ENCODE peak calls at places on chromosomes 3 and 15, in ten cellular contexts. One of them, this sample, is unnamed.

GRCh38 chr15:56996746-56997470 is 78.5 kb downstream of the TCF12 start:
- DNase-seq in choroid plexus epithelial cell: no peak
- DNase-seq in GM20000: no peak
- DNase-seq in ELF-1: no peak
- DNase-seq in effector memory CD8-positive, alpha-beta T cell: no peak
- DNase-seq in NCI-H1092 treated with DMSO at 0.1 percent for 48 hours: no peak
- DNase-seq in renal cortical epithelial cell: no peak
- DNase-seq in NCI-H446: no peak
- DNase-seq in myocyte: no peak
- DNase-seq in posterior cingulate gyrus: no peak
- DNase-seq in this sample: no peak

GRCh38 chr3:35721628-35722027 is 82.3 kb downstream of the ARPP21 start:
- DNase-seq in choroid plexus epithelial cell: no peak
- DNase-seq in GM20000: no peak
- DNase-seq in ELF-1: no peak
- DNase-seq in effector memory CD8-positive, alpha-beta T cell: no peak
- DNase-seq in NCI-H1092 treated with DMSO at 0.1 percent for 48 hours: no peak
- DNase-seq in renal cortical epithelial cell: no peak
- DNase-seq in NCI-H446: no peak
- DNase-seq in myocyte: no peak
- DNase-seq in posterior cingulate gyrus: no peak
- DNase-seq in this sample: no peak

GRCh38 chr3:5078151-5078550 is 43.9 kb upstream of the ARL8B start:
- DNase-seq in choroid plexus epithelial cell: peak; percentile 20
- DNase-seq in GM20000: no peak
- DNase-seq in ELF-1: no peak
- DNase-seq in effector memory CD8-positive, alpha-beta T cell: no peak
- DNase-seq in NCI-H1092 treated with DMSO at 0.1 percent for 48 hours: no peak
- DNase-seq in renal cortical epithelial cell: peak; percentile 42
- DNase-seq in NCI-H446: no peak
- DNase-seq in myocyte: no peak
- DNase-seq in posterior cingulate gyrus: no peak
- DNase-seq in this sample: no peak

GRCh38 chr3:141399979-141400971 is 32.0 kb downstream of the ZBTB38 start:
- DNase-seq in choroid plexus epithelial cell: peak; percentile 49
- DNase-seq in GM20000: peak; percentile 32
- DNase-seq in ELF-1: peak; percentile 36
- DNase-seq in effector memory CD8-positive, alpha-beta T cell: no peak
- DNase-seq in NCI-H1092 treated with DMSO at 0.1 percent for 48 hours: peak; percentile 89
- DNase-seq in renal cortical epithelial cell: peak; percentile 37
- DNase-seq in NCI-H446: no peak
- DNase-seq in myocyte: no peak
- DNase-seq in posterior cingulate gyrus: no peak
- DNase-seq in this sample: no peak

GRCh38 chr3:62046326-62046725 is 327.0 kb downstream of the FEZF2 start:
- DNase-seq in choroid plexus epithelial cell: peak; percentile 30
- DNase-seq in GM20000: no peak
- DNase-seq in ELF-1: no peak
- DNase-seq in effector memory CD8-positive, alpha-beta T cell: no peak
- DNase-seq in NCI-H1092 treated with DMSO at 0.1 percent for 48 hours: no peak
- DNase-seq in renal cortical epithelial cell: peak; percentile 29
- DNase-seq in NCI-H446: no peak
- DNase-seq in myocyte: peak; percentile 24
- DNase-seq in posterior cingulate gyrus: no peak
- DNase-seq in this sample: no peak

GRCh38 chr3:193757457-193757856 is 164.4 kb downstream of the OPA1 start:
- DNase-seq in choroid plexus epithelial cell: no peak
- DNase-seq in GM20000: no peak
- DNase-seq in ELF-1: no peak
- DNase-seq in effector memory CD8-positive, alpha-beta T cell: no peak
- DNase-seq in NCI-H1092 treated with DMSO at 0.1 percent for 48 hours: no peak
- DNase-seq in renal cortical epithelial cell: no peak
- DNase-seq in NCI-H446: no peak
- DNase-seq in myocyte: no peak
- DNase-seq in posterior cingulate gyrus: no peak
- DNase-seq in this sample: no peak

GRCh38 chr3:130539005-130539404 is 22.0 kb downstream of the COL6A6 start:
- DNase-seq in choroid plexus epithelial cell: peak; percentile 73
- DNase-seq in GM20000: peak; percentile 42
- DNase-seq in ELF-1: peak; percentile 53
- DNase-seq in effector memory CD8-positive, alpha-beta T cell: peak; percentile 4
- DNase-seq in NCI-H1092 treated with DMSO at 0.1 percent for 48 hours: no peak
- DNase-seq in renal cortical epithelial cell: peak; percentile 21
- DNase-seq in NCI-H446: peak; percentile 27
- DNase-seq in myocyte: peak; percentile 71
- DNase-seq in posterior cingulate gyrus: peak; percentile 77
- DNase-seq in this sample: peak; percentile 2

GRCh38 chr15:36757189-36757814 is 177.9 kb downstream of the CDIN1 start:
- DNase-seq in choroid plexus epithelial cell: peak; percentile 51
- DNase-seq in GM20000: no peak
- DNase-seq in ELF-1: no peak
- DNase-seq in effector memory CD8-positive, alpha-beta T cell: no peak
- DNase-seq in NCI-H1092 treated with DMSO at 0.1 percent for 48 hours: no peak
- DNase-seq in renal cortical epithelial cell: no peak
- DNase-seq in NCI-H446: no peak
- DNase-seq in myocyte: peak; percentile 46
- DNase-seq in posterior cingulate gyrus: peak; percentile 70
- DNase-seq in this sample: no peak

GRCh38 chr3:99681512-99681911 is 43.1 kb downstream of the COL8A1 start:
- DNase-seq in choroid plexus epithelial cell: no peak
- DNase-seq in GM20000: no peak
- DNase-seq in ELF-1: no peak
- DNase-seq in effector memory CD8-positive, alpha-beta T cell: no peak
- DNase-seq in NCI-H1092 treated with DMSO at 0.1 percent for 48 hours: no peak
- DNase-seq in renal cortical epithelial cell: no peak
- DNase-seq in NCI-H446: peak; percentile 70
- DNase-seq in myocyte: peak; percentile 72
- DNase-seq in posterior cingulate gyrus: no peak
- DNase-seq in this sample: no peak

GRCh38 chr3:127371846-127372245 is 84.0 kb upstream of the PRR20G start:
- DNase-seq in choroid plexus epithelial cell: no peak
- DNase-seq in GM20000: no peak
- DNase-seq in ELF-1: no peak
- DNase-seq in effector memory CD8-positive, alpha-beta T cell: no peak
- DNase-seq in NCI-H1092 treated with DMSO at 0.1 percent for 48 hours: no peak
- DNase-seq in renal cortical epithelial cell: no peak
- DNase-seq in NCI-H446: no peak
- DNase-seq in myocyte: no peak
- DNase-seq in posterior cingulate gyrus: no peak
- DNase-seq in this sample: no peak

GRCh38 chr3:140629351-140630137 is 48.3 kb upstream of the TRIM42 start:
- DNase-seq in choroid plexus epithelial cell: peak; percentile 99
- DNase-seq in GM20000: no peak
- DNase-seq in ELF-1: no peak
- DNase-seq in effector memory CD8-positive, alpha-beta T cell: no peak
- DNase-seq in NCI-H1092 treated with DMSO at 0.1 percent for 48 hours: no peak
- DNase-seq in renal cortical epithelial cell: peak; percentile 98
- DNase-seq in NCI-H446: no peak
- DNase-seq in myocyte: peak; percentile 80
- DNase-seq in posterior cingulate gyrus: no peak
- DNase-seq in this sample: no peak

GRCh38 chr15:92617197-92618037 is 38.2 kb downstream of the FAM174B start:
- DNase-seq in choroid plexus epithelial cell: peak; percentile 94
- DNase-seq in GM20000: no peak
- DNase-seq in ELF-1: peak; percentile 81
- DNase-seq in effector memory CD8-positive, alpha-beta T cell: no peak
- DNase-seq in NCI-H1092 treated with DMSO at 0.1 percent for 48 hours: peak; percentile 87
- DNase-seq in renal cortical epithelial cell: peak; percentile 66
- DNase-seq in NCI-H446: no peak
- DNase-seq in myocyte: peak; percentile 94
- DNase-seq in posterior cingulate gyrus: no peak
- DNase-seq in this sample: no peak

GRCh38 chr3:87173071-87173470 is 54.0 kb upstream of the CHMP2B start:
- DNase-seq in choroid plexus epithelial cell: peak; percentile 20
- DNase-seq in GM20000: no peak
- DNase-seq in ELF-1: no peak
- DNase-seq in effector memory CD8-positive, alpha-beta T cell: no peak
- DNase-seq in NCI-H1092 treated with DMSO at 0.1 percent for 48 hours: no peak
- DNase-seq in renal cortical epithelial cell: no peak
- DNase-seq in NCI-H446: peak; percentile 8
- DNase-seq in myocyte: peak; percentile 63
- DNase-seq in posterior cingulate gyrus: no peak
- DNase-seq in this sample: no peak

GRCh38 chr15:40232625-40233070 is 6.2 kb upstream of the PAK6 start:
- DNase-seq in choroid plexus epithelial cell: no peak
- DNase-seq in GM20000: no peak
- DNase-seq in ELF-1: no peak
- DNase-seq in effector memory CD8-positive, alpha-beta T cell: no peak
- DNase-seq in NCI-H1092 treated with DMSO at 0.1 percent for 48 hours: peak; percentile 30
- DNase-seq in renal cortical epithelial cell: no peak
- DNase-seq in NCI-H446: no peak
- DNase-seq in myocyte: peak; percentile 47
- DNase-seq in posterior cingulate gyrus: no peak
- DNase-seq in this sample: no peak

GRCh38 chr3:195888311-195888761 is 20.0 kb downstream of the TNK2 start:
- DNase-seq in choroid plexus epithelial cell: no peak
- DNase-seq in GM20000: no peak
- DNase-seq in ELF-1: no peak
- DNase-seq in effector memory CD8-positive, alpha-beta T cell: no peak
- DNase-seq in NCI-H1092 treated with DMSO at 0.1 percent for 48 hours: no peak
- DNase-seq in renal cortical epithelial cell: no peak
- DNase-seq in NCI-H446: no peak
- DNase-seq in myocyte: no peak
- DNase-seq in posterior cingulate gyrus: peak; percentile 66
- DNase-seq in this sample: no peak

GRCh38 chr3:152197451-152197850 is 71.3 kb upstream of the MBNL1 start:
- DNase-seq in choroid plexus epithelial cell: no peak
- DNase-seq in GM20000: no peak
- DNase-seq in ELF-1: no peak
- DNase-seq in effector memory CD8-positive, alpha-beta T cell: no peak
- DNase-seq in NCI-H1092 treated with DMSO at 0.1 percent for 48 hours: no peak
- DNase-seq in renal cortical epithelial cell: peak; percentile 13
- DNase-seq in NCI-H446: no peak
- DNase-seq in myocyte: no peak
- DNase-seq in posterior cingulate gyrus: no peak
- DNase-seq in this sample: no peak

GRCh38 chr15:63836579-63836978 is 2.8 kb upstream of the HERC1 start:
- DNase-seq in choroid plexus epithelial cell: no peak
- DNase-seq in GM20000: no peak
- DNase-seq in ELF-1: no peak
- DNase-seq in effector memory CD8-positive, alpha-beta T cell: no peak
- DNase-seq in NCI-H1092 treated with DMSO at 0.1 percent for 48 hours: no peak
- DNase-seq in renal cortical epithelial cell: no peak
- DNase-seq in NCI-H446: no peak
- DNase-seq in myocyte: no peak
- DNase-seq in posterior cingulate gyrus: no peak
- DNase-seq in this sample: no peak

GRCh38 chr15:40957581-40958051 is 4.3 kb downstream of the CHAC1 start:
- DNase-seq in choroid plexus epithelial cell: no peak
- DNase-seq in GM20000: no peak
- DNase-seq in ELF-1: no peak
- DNase-seq in effector memory CD8-positive, alpha-beta T cell: no peak
- DNase-seq in NCI-H1092 treated with DMSO at 0.1 percent for 48 hours: peak; percentile 86
- DNase-seq in renal cortical epithelial cell: no peak
- DNase-seq in NCI-H446: peak; percentile 14
- DNase-seq in myocyte: peak; percentile 98
- DNase-seq in posterior cingulate gyrus: peak; percentile 73
- DNase-seq in this sample: peak; percentile 76

GRCh38 chr15:47900731-47901130 is 183.4 kb downstream of the SEMA6D start:
- DNase-seq in choroid plexus epithelial cell: no peak
- DNase-seq in GM20000: no peak
- DNase-seq in ELF-1: no peak
- DNase-seq in effector memory CD8-positive, alpha-beta T cell: no peak
- DNase-seq in NCI-H1092 treated with DMSO at 0.1 percent for 48 hours: no peak
- DNase-seq in renal cortical epithelial cell: no peak
- DNase-seq in NCI-H446: no peak
- DNase-seq in myocyte: no peak
- DNase-seq in posterior cingulate gyrus: no peak
- DNase-seq in this sample: no peak

GRCh38 chr3:140848675-140849074 is 93.0 kb upstream of the SLC25A36 start:
- DNase-seq in choroid plexus epithelial cell: no peak
- DNase-seq in GM20000: no peak
- DNase-seq in ELF-1: no peak
- DNase-seq in effector memory CD8-positive, alpha-beta T cell: no peak
- DNase-seq in NCI-H1092 treated with DMSO at 0.1 percent for 48 hours: no peak
- DNase-seq in renal cortical epithelial cell: no peak
- DNase-seq in NCI-H446: no peak
- DNase-seq in myocyte: peak; percentile 58
- DNase-seq in posterior cingulate gyrus: no peak
- DNase-seq in this sample: no peak

GRCh38 chr15:63434567-63435219 is 53.0 kb upstream of the CA12 start:
- DNase-seq in choroid plexus epithelial cell: no peak
- DNase-seq in GM20000: no peak
- DNase-seq in ELF-1: no peak
- DNase-seq in effector memory CD8-positive, alpha-beta T cell: no peak
- DNase-seq in NCI-H1092 treated with DMSO at 0.1 percent for 48 hours: peak; percentile 84
- DNase-seq in renal cortical epithelial cell: no peak
- DNase-seq in NCI-H446: peak; percentile 31
- DNase-seq in myocyte: no peak
- DNase-seq in posterior cingulate gyrus: no peak
- DNase-seq in this sample: no peak

GRCh38 chr3:177478170-177478859 is 281.0 kb upstream of the TBL1XR1 start:
- DNase-seq in choroid plexus epithelial cell: peak; percentile 100
- DNase-seq in GM20000: no peak
- DNase-seq in ELF-1: no peak
- DNase-seq in effector memory CD8-positive, alpha-beta T cell: no peak
- DNase-seq in NCI-H1092 treated with DMSO at 0.1 percent for 48 hours: no peak
- DNase-seq in renal cortical epithelial cell: peak; percentile 100
- DNase-seq in NCI-H446: no peak
- DNase-seq in myocyte: peak; percentile 92
- DNase-seq in posterior cingulate gyrus: no peak
- DNase-seq in this sample: no peak

GRCh38 chr15:35545316-35545824 is 595 bp downstream of the DPH6 start:
- DNase-seq in choroid plexus epithelial cell: peak; percentile 75
- DNase-seq in GM20000: peak; percentile 20
- DNase-seq in ELF-1: no peak
- DNase-seq in effector memory CD8-positive, alpha-beta T cell: peak; percentile 9
- DNase-seq in NCI-H1092 treated with DMSO at 0.1 percent for 48 hours: peak; percentile 60
- DNase-seq in renal cortical epithelial cell: peak; percentile 71
- DNase-seq in NCI-H446: peak; percentile 50
- DNase-seq in myocyte: peak; percentile 72
- DNase-seq in posterior cingulate gyrus: peak; percentile 81
- DNase-seq in this sample: no peak

GRCh38 chr3:179666436-179667035 is 13.7 kb downstream of the USP13 start:
- DNase-seq in choroid plexus epithelial cell: no peak
- DNase-seq in GM20000: no peak
- DNase-seq in ELF-1: peak; percentile 46
- DNase-seq in effector memory CD8-positive, alpha-beta T cell: no peak
- DNase-seq in NCI-H1092 treated with DMSO at 0.1 percent for 48 hours: peak; percentile 78
- DNase-seq in renal cortical epithelial cell: no peak
- DNase-seq in NCI-H446: peak; percentile 69
- DNase-seq in myocyte: peak; percentile 93
- DNase-seq in posterior cingulate gyrus: peak; percentile 84
- DNase-seq in this sample: peak; percentile 6

GRCh38 chr15:83206971-83207621 is 527 bp downstream of the HDGFL3 start:
- DNase-seq in choroid plexus epithelial cell: peak; percentile 27
- DNase-seq in GM20000: peak; percentile 73
- DNase-seq in ELF-1: peak; percentile 46
- DNase-seq in effector memory CD8-positive, alpha-beta T cell: no peak
- DNase-seq in NCI-H1092 treated with DMSO at 0.1 percent for 48 hours: peak; percentile 22
- DNase-seq in renal cortical epithelial cell: no peak
- DNase-seq in NCI-H446: no peak
- DNase-seq in myocyte: peak; percentile 52
- DNase-seq in posterior cingulate gyrus: peak; percentile 82
- DNase-seq in this sample: no peak

GRCh38 chr3:27166888-27167287 is 202.3 kb downstream of the NEK10 start:
- DNase-seq in choroid plexus epithelial cell: peak; percentile 96
- DNase-seq in GM20000: no peak
- DNase-seq in ELF-1: no peak
- DNase-seq in effector memory CD8-positive, alpha-beta T cell: no peak
- DNase-seq in NCI-H1092 treated with DMSO at 0.1 percent for 48 hours: no peak
- DNase-seq in renal cortical epithelial cell: peak; percentile 98
- DNase-seq in NCI-H446: no peak
- DNase-seq in myocyte: peak; percentile 96
- DNase-seq in posterior cingulate gyrus: no peak
- DNase-seq in this sample: no peak

GRCh38 chr3:33128706-33129105 is 14.9 kb downstream of the CRTAP start:
- DNase-seq in choroid plexus epithelial cell: no peak
- DNase-seq in GM20000: no peak
- DNase-seq in ELF-1: no peak
- DNase-seq in effector memory CD8-positive, alpha-beta T cell: no peak
- DNase-seq in NCI-H1092 treated with DMSO at 0.1 percent for 48 hours: no peak
- DNase-seq in renal cortical epithelial cell: no peak
- DNase-seq in NCI-H446: no peak
- DNase-seq in myocyte: peak; percentile 35
- DNase-seq in posterior cingulate gyrus: no peak
- DNase-seq in this sample: no peak

GRCh38 chr3:177361042-177361938 is 164.0 kb upstream of the TBL1XR1 start:
- DNase-seq in choroid plexus epithelial cell: no peak
- DNase-seq in GM20000: no peak
- DNase-seq in ELF-1: peak; percentile 24
- DNase-seq in effector memory CD8-positive, alpha-beta T cell: no peak
- DNase-seq in NCI-H1092 treated with DMSO at 0.1 percent for 48 hours: no peak
- DNase-seq in renal cortical epithelial cell: no peak
- DNase-seq in NCI-H446: no peak
- DNase-seq in myocyte: no peak
- DNase-seq in posterior cingulate gyrus: no peak
- DNase-seq in this sample: peak; percentile 30